ENCODE peak calls at places on chromosome 12, in four cellular contexts. F is GM10248; R is activated CD4-positive, alpha-beta T cell treated with anti-CD3 and anti-CD28 coated beads, Interleukin-2, amount 50 U/mL, for 1 hour; Q is stimulated activated CD4-positive, alpha-beta T cell treated with anti-CD3 and anti-CD28 coated beads, Interleukin-2, amount 100 ng/mL, for 24 hours. E is an unnamed sample.

GRCh38 chr12:6074979-6075585 is 49.4 kb downstream of the VWF start:
- DNase-seq in F (peak), R (no peak), Q (peak), E (peak)

GRCh38 chr12:66008985-66009384 is 121.6 kb downstream of the LLPH start:
- DNase-seq in F (no peak), R (no peak), Q (no peak), E (no peak)

GRCh38 chr12:95740751-95741150 is 49.8 kb downstream of the NTN4 start:
- DNase-seq in F (no peak), R (no peak), Q (no peak), E (no peak)

GRCh38 chr12:28868414-28868813 is 280.7 kb upstream of the FAR2 start:
- DNase-seq in F (no peak), R (no peak), Q (no peak), E (no peak)

GRCh38 chr12:95953000-95953399 is 9.9 kb downstream of the AMDHD1 start:
- DNase-seq in F (no peak), R (no peak), Q (no peak), E (no peak)

GRCh38 chr12:123105427-123105826 is 45.5 kb downstream of the PITPNM2 start:
- DNase-seq in F (no peak), R (no peak), Q (no peak), E (peak)

GRCh38 chr12:50415899-50416479 is 15.3 kb downstream of the LARP4 start:
- DNase-seq in F (no peak), R (no peak), Q (no peak), E (peak)

GRCh38 chr12:91367234-91367849 is 184.7 kb upstream of the DCN start:
- DNase-seq in F (peak), R (no peak), Q (no peak), E (no peak)

GRCh38 chr12:132812631-132813305 is 15.9 kb downstream of the GOLGA3 start:
- DNase-seq in F (no peak), R (no peak), Q (no peak), E (no peak)

GRCh38 chr12:52310622-52311281 is 10.4 kb downstream of the KRT83 start:
- DNase-seq in F (no peak), R (no peak), Q (no peak), E (no peak)

GRCh38 chr12:71639341-71639760 is 24.3 kb downstream of the ZFC3H1 start:
- DNase-seq in F (no peak), R (no peak), Q (no peak), E (peak)

GRCh38 chr12:104213952-104214351 is 1.6 kb upstream of the TXNRD1 start:
- DNase-seq in F (no peak), R (no peak), Q (no peak), E (no peak)

GRCh38 chr12:123141615-123142517 is 9.0 kb downstream of the PITPNM2 start:
- DNase-seq in F (no peak), R (no peak), Q (no peak), E (peak)

GRCh38 chr12:22527999-22528398 is 16.3 kb downstream of the C2CD5 start:
- DNase-seq in F (no peak), R (no peak), Q (no peak), E (no peak)

GRCh38 chr12:122891661-122892525 is 4.0 kb downstream of the VPS37B start:
- DNase-seq in F (no peak), R (no peak), Q (no peak), E (peak)

GRCh38 chr12:119440961-119441360 is 106.4 kb downstream of the CCDC60 start:
- DNase-seq in F (no peak), R (no peak), Q (no peak), E (no peak)

GRCh38 chr12:124361074-124361965 is 66.4 kb downstream of the RFLNA start:
- DNase-seq in F (no peak), R (no peak), Q (no peak), E (no peak)

GRCh38 chr12:12224240-12224940 is 42.5 kb downstream of the LRP6 start:
- DNase-seq in F (no peak), R (no peak), Q (no peak), E (no peak)

GRCh38 chr12:72296389-72296788 is 24.2 kb downstream of the TRHDE start:
- DNase-seq in F (no peak), R (no peak), Q (no peak), E (peak)

GRCh38 chr12:108589028-108589839 is 8.7 kb downstream of the TMEM119 start:
- DNase-seq in F (no peak), R (no peak), Q (no peak), E (no peak)

E was measured in islet precursor cell.